ENCODE peak calls at places on chromosomes 2 and 18, in eight cellular contexts. N is GM23248, V is right cardiac atrium, O is H9, D is HepG2, I is MM.1S, B is fibroblast of lung, G is A549. F is an unnamed sample.
A peak's percentile ranks its signal among the peaks of the same experiment; 100 is the strongest.

GRCh38 chr2:104844813-104845551 is 8.9 kb upstream of the POU3F3 start:
- DNase-seq in N (no peak), B (no peak), V (no peak), G (no peak), O (peak; percentile 84), I (no peak), D (no peak), F (no peak)

GRCh38 chr2:9538000-9538507 is 17.6 kb downstream of the ADAM17 start:
- DNase-seq in B (peak; percentile 92), G (peak; percentile 47), D (no peak), N (peak; percentile 89), I (no peak), V (no peak), O (no peak), F (no peak)

GRCh38 chr2:85665264-85665937 is 2.6 kb downstream of the SFTPB start:
- DNase-seq in B (no peak), D (no peak), V (no peak), G (no peak), N (no peak), O (no peak), I (no peak), F (no peak)

GRCh38 chr2:242011516-242011915 is 142.0 kb downstream of the RTP5 start:
- DNase-seq in I (no peak), N (no peak), D (no peak), B (no peak), O (no peak), V (no peak), G (no peak), F (no peak)

GRCh38 chr2:12661472-12661871 is 55.3 kb upstream of the TRIB2 start:
- DNase-seq in O (no peak), D (no peak), V (no peak), B (no peak), I (no peak), G (no peak), N (no peak), F (no peak)

GRCh38 chr2:201254331-201254730 is 6.0 kb upstream of the CASP8 start:
- DNase-seq in B (peak; percentile 68), V (peak; percentile 64), N (peak; percentile 57), D (peak; percentile 63), I (no peak), G (no peak), O (peak; percentile 81), F (no peak)

GRCh38 chr2:97699765-97700444 is 13.5 kb upstream of the ZAP70 start:
- DNase-seq in V (peak; percentile 74), O (peak; percentile 76), B (peak; percentile 65), G (peak; percentile 26), D (peak; percentile 68), N (peak; percentile 78), I (peak; percentile 62), F (peak; percentile 23)

GRCh38 chr2:193467276-193467987 is 1272.7 kb upstream of the TMEFF2 start:
- DNase-seq in I (peak; percentile 9), O (no peak), G (no peak), D (no peak), B (no peak), V (no peak), N (no peak), F (no peak)

GRCh38 chr2:46298522-46299351 is 1.5 kb downstream of the EPAS1 start:
- DNase-seq in N (peak; percentile 74), V (peak; percentile 92), O (peak; percentile 44), I (peak; percentile 12), G (peak; percentile 72), B (peak; percentile 58), D (no peak), F (peak; percentile 28)

GRCh38 chr2:238129166-238130010 is 9.1 kb upstream of the KLHL30 start:
- DNase-seq in N (no peak), I (no peak), B (no peak), V (peak; percentile 29), O (no peak), G (no peak), D (no peak), F (no peak)

GRCh38 chr2:123596649-123597048 is 428.4 kb upstream of the CNTNAP5 start:
- DNase-seq in G (no peak), D (no peak), I (no peak), V (no peak), B (no peak), N (no peak), O (no peak), F (no peak)

GRCh38 chr2:1690056-1690775 is 54.1 kb downstream of the PXDN start:
- DNase-seq in N (no peak), V (no peak), G (no peak), O (no peak), I (no peak), D (no peak), B (no peak), F (no peak)

GRCh38 chr18:34848695-34849094 is 138.6 kb downstream of the DTNA start:
- DNase-seq in G (no peak), O (no peak), V (no peak), I (no peak), B (no peak), D (no peak), N (no peak), F (no peak)

GRCh38 chr18:79463424-79463960 is 67.8 kb downstream of the NFATC1 start:
- DNase-seq in V (no peak), I (no peak), G (no peak), D (no peak), N (no peak), O (no peak), B (no peak), F (no peak)

GRCh38 chr2:59312967-59313943 is 1072.1 kb upstream of the FANCL start:
- DNase-seq in I (peak; percentile 86), G (no peak), D (no peak), O (no peak), B (no peak), N (no peak), V (no peak), F (no peak)

GRCh38 chr18:21833619-21834300 is 93.2 kb downstream of the MIB1 start:
- DNase-seq in D (no peak), G (no peak), V (no peak), O (no peak), B (no peak), I (no peak), N (no peak), F (no peak)

GRCh38 chr2:213317929-213318328 is 33.7 kb downstream of the SPAG16 start:
- DNase-seq in D (no peak), I (peak; percentile 34), N (peak; percentile 43), O (no peak), G (no peak), V (no peak), B (peak; percentile 74), F (no peak)

GRCh38 chr2:71829008-71829407 is 318.7 kb downstream of the CYP26B1 start:
- DNase-seq in O (peak; percentile 4), I (no peak), N (no peak), V (no peak), B (no peak), G (no peak), D (no peak), F (no peak)

GRCh38 chr2:134361648-134362047 is 107.8 kb downstream of the MGAT5 start:
- DNase-seq in N (no peak), O (no peak), G (no peak), B (no peak), I (no peak), V (no peak), D (peak; percentile 25), F (no peak)

GRCh38 chr2:68714866-68715265 is 19.7 kb upstream of the ARHGAP25 start:
- DNase-seq in I (peak; percentile 91), G (no peak), O (no peak), V (peak; percentile 77), D (no peak), B (no peak), N (peak; percentile 6), F (peak; percentile 83)

GRCh38 chr2:43013821-43014345 is 212.5 kb downstream of the ZFP36L2 start:
- DNase-seq in O (no peak), D (no peak), V (no peak), G (no peak), N (no peak), I (no peak), B (no peak), F (no peak)

GRCh38 chr18:45958730-45959129 is 8.4 kb downstream of the EPG5 start:
- DNase-seq in B (no peak), D (no peak), O (no peak), N (peak; percentile 34), G (no peak), I (no peak), V (no peak), F (no peak)
- H3K4me1 ChIP-seq in B (peaks cover 48% of the 10 kb centered on the region), D (peaks cover 21% of the 10 kb centered on the region), O (no peaks in the 10 kb centered on the region), N (peaks cover 96% of the 10 kb centered on the region), G (peaks cover 5% of the 10 kb centered on the region), I (peaks cover 18% of the 10 kb centered on the region), V (no peaks in the 10 kb centered on the region), F (peaks cover 41% of the 10 kb centered on the region)

DNA sequence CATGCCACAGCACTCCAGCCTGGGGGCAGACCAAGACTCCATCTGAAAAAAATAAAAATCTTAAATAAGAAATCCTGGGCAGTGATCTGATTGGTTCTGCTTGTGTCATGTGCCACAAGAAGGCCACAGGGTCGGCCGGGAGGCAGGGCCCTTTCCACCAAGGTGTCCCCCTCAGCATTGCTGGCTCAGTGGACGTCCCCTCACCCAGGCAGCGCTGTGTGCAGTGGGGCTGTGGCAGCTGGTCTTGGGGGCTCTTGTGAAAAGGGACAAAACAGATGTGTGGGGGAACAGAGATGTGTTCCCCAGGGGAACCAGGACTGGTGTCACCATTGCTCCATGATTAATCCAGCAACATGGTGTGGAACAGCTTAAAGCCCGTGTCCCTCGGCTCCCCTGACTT is 60.5 kb downstream of the HS6ST1 start:
- DNase-seq in I (no peak), N (no peak), V (no peak), O (no peak), D (no peak), G (no peak), B (no peak), F (no peak)
- H3K27ac ChIP-seq in I (no peak overlapping the region), N (no peak overlapping the region), V (no peak overlapping the region), O (no peak overlapping the region), D (no peak overlapping the region), G (no peak overlapping the region), B (no peak overlapping the region), F (no peak overlapping the region)

GRCh38 chr18:9715974-9716373 is 7.9 kb downstream of the RAB31 start:
- DNase-seq in B (no peak), O (no peak), G (no peak), N (no peak), V (no peak), I (no peak), D (no peak), F (no peak)
- H3K4me1 ChIP-seq in B (peaks cover 6% of the 10 kb centered on the region), O (peaks cover 5% of the 10 kb centered on the region), G (peaks cover 52% of the 10 kb centered on the region), N (peaks cover 24% of the 10 kb centered on the region), V (no peaks in the 10 kb centered on the region), I (peaks cover 10% of the 10 kb centered on the region), D (no peaks in the 10 kb centered on the region), F (peaks cover 8% of the 10 kb centered on the region)

DNA sequence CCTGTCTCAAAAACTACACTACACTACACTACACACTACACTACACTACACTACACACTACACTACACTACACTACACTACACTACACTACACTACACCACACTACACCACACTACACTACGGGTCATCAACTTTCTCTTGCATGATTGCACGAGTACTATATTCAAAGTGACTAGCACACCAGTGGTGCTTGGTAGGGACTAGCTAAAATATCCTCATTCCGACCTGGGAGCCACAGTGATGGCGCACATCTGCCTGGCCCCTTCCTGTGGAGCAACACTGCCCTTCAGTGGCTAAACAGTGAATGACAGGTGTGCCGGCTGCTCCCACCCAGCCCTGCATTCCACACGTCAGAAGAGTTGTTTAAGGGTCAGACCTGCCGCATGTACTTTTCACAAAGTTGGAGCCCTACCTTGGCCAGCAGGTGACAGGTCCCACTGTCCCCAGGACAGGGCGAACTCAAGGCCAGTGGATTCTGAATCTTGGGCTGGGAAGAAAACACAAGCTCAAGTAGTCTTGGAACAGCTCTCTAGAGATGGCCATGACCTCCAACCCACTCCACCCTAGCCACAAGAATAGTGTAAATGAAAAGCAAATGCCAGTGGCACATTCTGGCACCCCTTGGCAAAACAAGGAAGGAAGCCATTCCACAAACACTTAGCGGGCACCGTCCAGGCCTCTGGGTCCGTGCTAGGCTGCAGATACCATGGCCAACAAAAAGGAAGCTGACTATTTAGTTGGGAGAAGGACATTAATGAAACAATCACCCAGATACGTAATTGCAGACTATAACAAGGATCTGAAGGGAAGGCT is 79.7 kb upstream of the MSH2 start:
- DNase-seq in V (peak; percentile 86), I (peak; percentile 85), O (peak; percentile 84), D (peak; percentile 69), N (peak; percentile 85), G (peak; percentile 92), B (peak; percentile 69), F (peak; percentile 40)
- H3K27ac ChIP-seq in V (no peak overlapping the region), I (peak overlapping the region; percentile 94), O (no peak overlapping the region), D (no peak overlapping the region), N (no peak overlapping the region), G (peak overlapping the region; percentile 77), B (no peak overlapping the region), F (no peak overlapping the region)